ENCODE peak calls at places on chromosome 19, in five cellular contexts. One of them, this sample, is unnamed.

GRCh38 chr19:56377105-56377924 is 16.0 kb downstream of the ZNF582 start:
- DNase-seq in neural crest cell: no peak
- DNase-seq in BE2C: no peak
- DNase-seq in PC-3: peak; percentile 27
- DNase-seq in tibial nerve: no peak
- DNase-seq in this sample: no peak

GRCh38 chr19:34838248-34838647 is 65.2 kb upstream of the ZNF599 start:
- DNase-seq in neural crest cell: no peak
- DNase-seq in BE2C: no peak
- DNase-seq in PC-3: peak; percentile 12
- DNase-seq in tibial nerve: no peak
- DNase-seq in this sample: no peak

GRCh38 chr19:55485439-55486011 is 537 bp downstream of the NAT14 start:
- DNase-seq in neural crest cell: no peak
- DNase-seq in BE2C: peak; percentile 18
- DNase-seq in PC-3: no peak
- DNase-seq in tibial nerve: no peak
- DNase-seq in this sample: no peak

GRCh38 chr19:35211545-35212230 is 16.9 kb downstream of the FAM187B start:
- DNase-seq in neural crest cell: no peak
- DNase-seq in BE2C: no peak
- DNase-seq in PC-3: no peak
- DNase-seq in tibial nerve: peak; percentile 24
- DNase-seq in this sample: no peak

GRCh38 chr19:41872775-41873647 is 4.1 kb upstream of the CD79A start:
- DNase-seq in neural crest cell: peak; percentile 53
- DNase-seq in BE2C: peak; percentile 81
- DNase-seq in PC-3: peak; percentile 75
- DNase-seq in tibial nerve: no peak
- DNase-seq in this sample: peak; percentile 85

GRCh38 chr19:42313096-42313839 is at the start of gene TMEM145:
- DNase-seq in neural crest cell: peak; percentile 49
- DNase-seq in BE2C: peak; percentile 84
- DNase-seq in PC-3: no peak
- DNase-seq in tibial nerve: no peak
- DNase-seq in this sample: peak; percentile 53

GRCh38 chr19:43482193-43482592 is 16.8 kb upstream of the LYPD3 start:
- DNase-seq in neural crest cell: no peak
- DNase-seq in BE2C: no peak
- DNase-seq in PC-3: no peak
- DNase-seq in tibial nerve: no peak
- DNase-seq in this sample: no peak

GRCh38 chr19:18612051-18612771 is 459 bp upstream of the TMEM59L start:
- DNase-seq in neural crest cell: no peak
- DNase-seq in BE2C: no peak
- DNase-seq in PC-3: no peak
- DNase-seq in tibial nerve: no peak
- DNase-seq in this sample: no peak

GRCh38 chr19:6126335-6126974 is 9.0 kb upstream of the ACSBG2 start:
- DNase-seq in neural crest cell: no peak
- DNase-seq in BE2C: peak; percentile 43
- DNase-seq in PC-3: peak; percentile 94
- DNase-seq in tibial nerve: no peak
- DNase-seq in this sample: no peak

GRCh38 chr19:13164370-13165090 is 14.3 kb downstream of the IER2 start:
- DNase-seq in neural crest cell: peak; percentile 80
- DNase-seq in BE2C: peak; percentile 91
- DNase-seq in PC-3: peak; percentile 75
- DNase-seq in tibial nerve: no peak
- DNase-seq in this sample: peak; percentile 92

GRCh38 chr19:1026189-1027019 is at the start of gene CNN2:
- DNase-seq in neural crest cell: peak; percentile 62
- DNase-seq in BE2C: peak; percentile 77
- DNase-seq in PC-3: peak; percentile 66
- DNase-seq in tibial nerve: peak; percentile 61
- DNase-seq in this sample: peak; percentile 84

GRCh38 chr19:57245959-57246358 is 5.5 kb downstream of the ZNF805 start:
- DNase-seq in neural crest cell: no peak
- DNase-seq in BE2C: no peak
- DNase-seq in PC-3: no peak
- DNase-seq in tibial nerve: no peak
- DNase-seq in this sample: no peak

GRCh38 chr19:33950141-33950805 is 153.6 kb downstream of the KCTD15 start:
- DNase-seq in neural crest cell: no peak
- DNase-seq in BE2C: no peak
- DNase-seq in PC-3: no peak
- DNase-seq in tibial nerve: no peak
- DNase-seq in this sample: no peak

GRCh38 chr19:277581-278165 is 13.5 kb downstream of the PLPP2 start:
- DNase-seq in neural crest cell: peak; percentile 49
- DNase-seq in BE2C: no peak
- DNase-seq in PC-3: no peak
- DNase-seq in tibial nerve: no peak
- DNase-seq in this sample: peak; percentile 56

GRCh38 chr19:41298327-41298964 is 11.5 kb upstream of the CCDC97 start:
- DNase-seq in neural crest cell: no peak
- DNase-seq in BE2C: no peak
- DNase-seq in PC-3: no peak
- DNase-seq in tibial nerve: peak; percentile 46
- DNase-seq in this sample: peak; percentile 52

GRCh38 chr19:57171551-57172081 is 4.3 kb upstream of the DUXA start:
- DNase-seq in neural crest cell: no peak
- DNase-seq in BE2C: peak; percentile 63
- DNase-seq in PC-3: peak; percentile 38
- DNase-seq in tibial nerve: no peak
- DNase-seq in this sample: no peak

GRCh38 chr19:13137290-13137794 is 12.8 kb downstream of the STX10 start:
- DNase-seq in neural crest cell: no peak
- DNase-seq in BE2C: no peak
- DNase-seq in PC-3: no peak
- DNase-seq in tibial nerve: no peak
- DNase-seq in this sample: no peak

GRCh38 chr19:53903055-53903680 is 5.9 kb upstream of the CACNG7 start:
- DNase-seq in neural crest cell: no peak
- DNase-seq in BE2C: no peak
- DNase-seq in PC-3: peak; percentile 84
- DNase-seq in tibial nerve: no peak
- DNase-seq in this sample: no peak

GRCh38 chr19:49335784-49336481 is 727 bp downstream of the CD37 start:
- DNase-seq in neural crest cell: no peak
- DNase-seq in BE2C: no peak
- DNase-seq in PC-3: no peak
- DNase-seq in tibial nerve: no peak
- DNase-seq in this sample: no peak

GRCh38 chr19:12202250-12202649 is 39.4 kb downstream of the ZNF136 start:
- DNase-seq in neural crest cell: no peak
- DNase-seq in BE2C: no peak
- DNase-seq in PC-3: no peak
- DNase-seq in tibial nerve: no peak
- DNase-seq in this sample: no peak

GRCh38 chr19:38319421-38320258 is at the start of gene KCNK6:
- DNase-seq in neural crest cell: peak; percentile 16
- DNase-seq in BE2C: no peak
- DNase-seq in PC-3: no peak
- DNase-seq in tibial nerve: no peak
- DNase-seq in this sample: peak; percentile 38

GRCh38 chr19:40253611-40254092 is 27.2 kb upstream of the CCNP start:
- DNase-seq in neural crest cell: no peak
- DNase-seq in BE2C: no peak
- DNase-seq in PC-3: no peak
- DNase-seq in tibial nerve: no peak
- DNase-seq in this sample: no peak

GRCh38 chr19:1233361-1233667 is 4.5 kb downstream of the CBARP start:
- DNase-seq in neural crest cell: no peak
- DNase-seq in BE2C: no peak
- DNase-seq in PC-3: no peak
- DNase-seq in tibial nerve: no peak
- DNase-seq in this sample: no peak

GRCh38 chr19:47767349-47767748 is 11.2 kb upstream of the SELENOW start:
- DNase-seq in neural crest cell: no peak
- DNase-seq in BE2C: no peak
- DNase-seq in PC-3: no peak
- DNase-seq in tibial nerve: no peak
- DNase-seq in this sample: no peak

GRCh38 chr19:19062454-19063182 is 1.2 kb upstream of the SLC25A42 start:
- DNase-seq in neural crest cell: no peak
- DNase-seq in BE2C: peak; percentile 40
- DNase-seq in PC-3: peak; percentile 75
- DNase-seq in tibial nerve: no peak
- DNase-seq in this sample: no peak

GRCh38 chr19:48484931-48485612 is 15.9 kb downstream of the CYTH2 start:
- DNase-seq in neural crest cell: no peak
- DNase-seq in BE2C: peak; percentile 28
- DNase-seq in PC-3: no peak
- DNase-seq in tibial nerve: no peak
- DNase-seq in this sample: no peak

GRCh38 chr19:18310118-18310909 is 12.6 kb downstream of the LSM4 start:
- DNase-seq in neural crest cell: no peak
- DNase-seq in BE2C: no peak
- DNase-seq in PC-3: no peak
- DNase-seq in tibial nerve: no peak
- DNase-seq in this sample: no peak

GRCh38 chr19:35746087-35746462 is 624 bp downstream of the PSENEN start:
- DNase-seq in neural crest cell: no peak
- DNase-seq in BE2C: no peak
- DNase-seq in PC-3: no peak
- DNase-seq in tibial nerve: no peak
- DNase-seq in this sample: no peak

GRCh38 chr19:58555920-58556632 is 1.2 kb upstream of the CHMP2A start:
- DNase-seq in neural crest cell: no peak
- DNase-seq in BE2C: no peak
- DNase-seq in PC-3: no peak
- DNase-seq in tibial nerve: no peak
- DNase-seq in this sample: no peak

GRCh38 chr19:50794778-50795664 is 4.8 kb downstream of the ACP4 start:
- DNase-seq in neural crest cell: no peak
- DNase-seq in BE2C: peak; percentile 61
- DNase-seq in PC-3: peak; percentile 51
- DNase-seq in tibial nerve: no peak
- DNase-seq in this sample: no peak
- TF ChIP-seq CTCF in neural crest cell: peak; percentile 23
- TF ChIP-seq CTCF in BE2C: peak; percentile 41
- TF ChIP-seq CTCF in PC-3: peak; percentile 54
- TF ChIP-seq CTCF in tibial nerve: no peak
- TF ChIP-seq CTCF in this sample: no peak

GRCh38 chr19:10830370-10830769 is 5.6 kb downstream of the TMED1 start:
- DNase-seq in neural crest cell: no peak
- DNase-seq in BE2C: no peak
- DNase-seq in PC-3: no peak
- DNase-seq in tibial nerve: no peak
- DNase-seq in this sample: no peak

GRCh38 chr19:10830941-10831779 is 4.9 kb downstream of the TMED1 start:
- DNase-seq in neural crest cell: no peak
- DNase-seq in BE2C: no peak
- DNase-seq in PC-3: no peak
- DNase-seq in tibial nerve: no peak
- DNase-seq in this sample: no peak

GRCh38 chr19:10829967-10830366 is 6.0 kb downstream of the TMED1 start:
- DNase-seq in neural crest cell: no peak
- DNase-seq in BE2C: no peak
- DNase-seq in PC-3: no peak
- DNase-seq in tibial nerve: no peak
- DNase-seq in this sample: no peak

GRCh38 chr19:10826846-10827245 is 9.2 kb downstream of the TMED1 start:
- DNase-seq in neural crest cell: no peak
- DNase-seq in BE2C: no peak
- DNase-seq in PC-3: no peak
- DNase-seq in tibial nerve: no peak
- DNase-seq in this sample: no peak

DNA sequence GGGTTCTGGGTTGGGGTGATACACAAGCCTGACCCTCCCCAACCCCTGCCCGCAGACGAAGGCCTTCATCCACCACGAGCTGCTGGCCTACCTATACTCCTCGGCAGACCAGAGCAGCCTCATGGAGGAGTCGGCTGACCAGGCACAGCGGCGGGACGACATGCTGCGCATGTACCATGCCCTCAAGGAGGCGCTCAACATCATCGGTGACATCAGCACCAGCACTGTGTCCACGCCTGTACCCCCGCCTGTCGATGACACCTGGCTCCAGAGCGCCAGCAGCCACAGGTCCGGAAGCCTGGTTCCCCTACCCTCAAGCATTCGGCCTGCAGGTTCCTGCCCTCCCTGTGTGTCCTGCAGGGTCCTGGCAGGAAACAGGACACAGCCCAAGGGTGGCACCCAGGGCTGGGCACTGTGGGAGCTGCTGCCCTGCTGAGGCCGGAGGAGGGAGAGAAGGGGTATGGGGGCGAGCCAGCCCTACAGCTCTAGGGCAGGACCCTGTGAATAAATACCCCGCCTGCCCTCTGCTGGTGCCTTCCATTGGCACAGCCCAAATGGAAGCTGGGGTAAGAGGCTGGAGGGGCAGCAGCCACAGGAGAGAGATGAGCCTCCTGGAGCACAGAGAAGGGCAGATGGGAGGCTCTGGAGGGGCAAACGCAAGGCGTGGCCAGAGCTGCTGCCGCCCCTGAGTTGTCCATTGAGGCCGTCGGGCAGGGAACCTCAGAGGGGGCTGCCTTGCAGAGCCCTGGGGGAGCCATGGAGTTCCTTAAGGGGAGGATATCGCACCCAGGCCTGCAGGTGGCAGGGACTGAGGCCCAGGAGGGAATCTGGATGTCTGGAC is 6.8 kb downstream of the TMED1 start:
- DNase-seq in neural crest cell: no peak
- DNase-seq in BE2C: no peak
- DNase-seq in PC-3: peak; percentile 35
- DNase-seq in tibial nerve: no peak
- DNase-seq in this sample: no peak
- TF ChIP-seq CTCF in neural crest cell: peak; percentile 17
- TF ChIP-seq CTCF in BE2C: no peak
- TF ChIP-seq CTCF in PC-3: peak; percentile 48
- TF ChIP-seq CTCF in tibial nerve: no peak
- TF ChIP-seq CTCF in this sample: no peak

GRCh38 chr19:2269244-2270156 is 12.5 kb downstream of the PEAK3 start:
- DNase-seq in neural crest cell: peak; percentile 99
- DNase-seq in BE2C: peak; percentile 98
- DNase-seq in PC-3: peak; percentile 91
- DNase-seq in tibial nerve: peak; percentile 97
- DNase-seq in this sample: peak; percentile 99
- TF ChIP-seq CTCF in neural crest cell: peak; percentile 47
- TF ChIP-seq CTCF in BE2C: peak; percentile 12
- TF ChIP-seq CTCF in PC-3: no peak
- TF ChIP-seq CTCF in tibial nerve: no peak
- TF ChIP-seq CTCF in this sample: no peak

GRCh38 chr19:5052515-5052914 is 83.6 kb downstream of the KDM4B start:
- DNase-seq in neural crest cell: no peak
- DNase-seq in BE2C: peak; percentile 76
- DNase-seq in PC-3: peak; percentile 19
- DNase-seq in tibial nerve: no peak
- DNase-seq in this sample: no peak
- TF ChIP-seq CTCF in neural crest cell: no peak
- TF ChIP-seq CTCF in BE2C: peak; percentile 69
- TF ChIP-seq CTCF in PC-3: peak; percentile 48
- TF ChIP-seq CTCF in tibial nerve: no peak
- TF ChIP-seq CTCF in this sample: no peak